ENCODE peak calls at places on chromosomes 6 and 20, in seven cellular contexts. S is SJSA1; G is activated CD4-positive, CD25-positive, alpha-beta regulatory T cell treated with anti-CD3 and anti-CD28 coated beads, Interleukin-2, amount 50 U/mL, for 16 hours; I is ureter; T is NCI-H1105; P is NAMALWA; X is CD8-positive, alpha-beta T cell. N is an unnamed sample.
A peak's percentile ranks its signal among the peaks of the same experiment; 100 is the strongest.

GRCh38 chr6:28985396-28986164 is 19.5 kb downstream of the ZNF311 start:
- DNase-seq in S (peak; percentile 87), G (no peak), I (peak; percentile 85), T (peak; percentile 91), P (no peak), X (no peak), N (peak; percentile 93)

GRCh38 chr6:122307577-122307976 is 91.9 kb upstream of the HSF2 start:
- DNase-seq in S (no peak), G (no peak), I (no peak), T (no peak), P (no peak), X (no peak), N (no peak)

GRCh38 chr20:57211406-57211805 is 55.0 kb downstream of the BMP7 start:
- DNase-seq in S (no peak), G (no peak), I (no peak), T (no peak), P (no peak), X (no peak), N (no peak)

GRCh38 chr6:127365874-127366273 is 22.5 kb upstream of the ECHDC1 start:
- DNase-seq in S (no peak), G (no peak), I (no peak), T (no peak), P (no peak), X (no peak), N (no peak)

GRCh38 chr6:108736832-108737231 is 111.4 kb upstream of the ARMC2 start:
- DNase-seq in S (peak; percentile 78), G (no peak), I (no peak), T (no peak), P (no peak), X (no peak), N (no peak)

GRCh38 chr6:7526755-7527154 is 14.7 kb upstream of the DSP start:
- DNase-seq in S (no peak), G (no peak), I (no peak), T (no peak), P (no peak), X (no peak), N (no peak)

GRCh38 chr6:160036790-160037206 is 67.9 kb downstream of the IGF2R start:
- DNase-seq in S (peak; percentile 20), G (no peak), I (no peak), T (no peak), P (no peak), X (no peak), N (peak; percentile 91)

GRCh38 chr6:37495199-37495913 is 4.3 kb downstream of the CCDC167 start:
- DNase-seq in S (no peak), G (no peak), I (no peak), T (peak; percentile 80), P (no peak), X (no peak), N (no peak)

GRCh38 chr6:93675856-93676255 is 256.5 kb upstream of the EPHA7 start:
- DNase-seq in S (no peak), G (no peak), I (no peak), T (no peak), P (no peak), X (no peak), N (no peak)

GRCh38 chr20:8756410-8756809 is 312.5 kb upstream of the PLCB4 start:
- DNase-seq in S (peak; percentile 26), G (no peak), I (no peak), T (no peak), P (no peak), X (no peak), N (no peak)

GRCh38 chr20:36197271-36197670 is 39.0 kb upstream of the AAR2 start:
- DNase-seq in S (no peak), G (no peak), I (no peak), T (no peak), P (no peak), X (no peak), N (no peak)

GRCh38 chr20:50837532-50838321 is 42.9 kb downstream of the BCAS4 start:
- DNase-seq in S (no peak), G (no peak), I (no peak), T (no peak), P (no peak), X (no peak), N (no peak)

GRCh38 chr6:29653452-29654038 is 3.3 kb upstream of the MOG start:
- DNase-seq in S (peak; percentile 19), G (peak; percentile 20), I (no peak), T (peak; percentile 69), P (peak; percentile 81), X (peak; percentile 49), N (no peak)

GRCh38 chr6:32664827-32665362 is 1.6 kb downstream of the HLA-DQB1 start:
- DNase-seq in S (no peak), G (peak; percentile 5), I (no peak), T (no peak), P (peak; percentile 70), X (peak; percentile 49), N (no peak)

GRCh38 chr6:17935188-17936149 is 52.0 kb downstream of the KIF13A start:
- DNase-seq in S (no peak), G (no peak), I (no peak), T (no peak), P (no peak), X (no peak), N (no peak)

GRCh38 chr6:158057213-158057987 is 75.7 kb downstream of the SYNJ2 start:
- DNase-seq in S (peak; percentile 85), G (no peak), I (no peak), T (no peak), P (no peak), X (no peak), N (no peak)

GRCh38 chr20:44295995-44296394 is 15.0 kb downstream of the FITM2 start:
- DNase-seq in S (no peak), G (no peak), I (no peak), T (peak; percentile 58), P (no peak), X (no peak), N (no peak)

GRCh38 chr6:154232013-154232920 is 124.3 kb downstream of the IPCEF1 start:
- DNase-seq in S (no peak), G (no peak), I (no peak), T (no peak), P (no peak), X (no peak), N (no peak)

GRCh38 chr6:155782739-155783459 is 327.3 kb upstream of the NOX3 start:
- DNase-seq in S (no peak), G (no peak), I (no peak), T (no peak), P (no peak), X (no peak), N (no peak)

GRCh38 chr6:89299451-89299850 is 15.6 kb downstream of the GABRR2 start:
- DNase-seq in S (no peak), G (no peak), I (no peak), T (no peak), P (no peak), X (no peak), N (peak; percentile 84)

GRCh38 chr20:956330-956951 is 40.3 kb upstream of the ANGPT4 start:
- DNase-seq in S (peak; percentile 59), G (peak; percentile 53), I (peak; percentile 68), T (peak; percentile 55), P (peak; percentile 86), X (peak; percentile 74), N (no peak)

GRCh38 chr20:49811825-49812462 is 684 bp upstream of the SLC9A8 start:
- DNase-seq in S (peak; percentile 32), G (no peak), I (no peak), T (no peak), P (no peak), X (no peak), N (no peak)

GRCh38 chr6:392441-393390 is 1.2 kb downstream of the IRF4 start:
- DNase-seq in S (no peak), G (no peak), I (peak; percentile 41), T (no peak), P (no peak), X (peak; percentile 36), N (no peak)

GRCh38 chr6:2127484-2127911 is 117.9 kb downstream of the GMDS start:
- DNase-seq in S (no peak), G (no peak), I (peak; percentile 50), T (no peak), P (no peak), X (no peak), N (no peak)

GRCh38 chr20:50245561-50246366 is 55.1 kb downstream of the CEBPB start:
- DNase-seq in S (peak; percentile 65), G (no peak), I (no peak), T (no peak), P (no peak), X (no peak), N (no peak)

GRCh38 chr6:87700729-87701675 is 1.0 kb downstream of the AKIRIN2 start:
- DNase-seq in S (peak; percentile 62), G (peak; percentile 21), I (peak; percentile 61), T (peak; percentile 65), P (peak; percentile 72), X (peak; percentile 32), N (no peak)

GRCh38 chr20:8718214-8718613 is 350.7 kb upstream of the PLCB4 start:
- DNase-seq in S (no peak), G (no peak), I (no peak), T (no peak), P (no peak), X (no peak), N (no peak)

GRCh38 chr6:54060286-54060685 is 51.0 kb upstream of the MLIP start:
- DNase-seq in S (no peak), G (no peak), I (no peak), T (no peak), P (no peak), X (no peak), N (no peak)

GRCh38 chr6:111591370-111591900 is 14.2 kb downstream of the TRAF3IP2 start:
- DNase-seq in S (peak; percentile 87), G (no peak), I (peak; percentile 93), T (no peak), P (no peak), X (no peak), N (peak; percentile 98)

GRCh38 chr20:62832212-62832922 is 15.5 kb downstream of the COL9A3 start:
- DNase-seq in S (no peak), G (no peak), I (no peak), T (no peak), P (peak; percentile 93), X (peak; percentile 2), N (no peak)

GRCh38 chr6:151078655-151079054 is 161.1 kb upstream of the AKAP12 start:
- DNase-seq in S (no peak), G (no peak), I (no peak), T (no peak), P (no peak), X (no peak), N (no peak)

GRCh38 chr6:111683749-111684267 is 78.1 kb upstream of the TRAF3IP2 start:
- DNase-seq in S (peak; percentile 70), G (no peak), I (no peak), T (no peak), P (no peak), X (no peak), N (peak; percentile 91)